ENCODE peak calls at places on chromosomes 3 and 15, in ten cellular contexts. K is foreskin fibroblast, R is choroid plexus epithelial cell, P is K562, D is IMR-90, A is cardiac muscle cell, G is kidney, U is fibroblast of the aortic adventitia, W is cardiac fibroblast, L is kidney epithelial cell. V is an unnamed sample.

GRCh38 chr3:188241072-188241471 is 87.1 kb downstream of the LPP start:
- DNase-seq in K (peak; percentile 59), W (peak; percentile 38), G (peak; percentile 69), A (no peak), P (no peak), D (peak; percentile 67), L (no peak), U (no peak), R (peak; percentile 93), V (peak; percentile 77)

GRCh38 chr15:60479711-60480110 is 769 bp upstream of the ICE2 start:
- DNase-seq in D (no peak), R (no peak), L (no peak), U (no peak), P (peak; percentile 14), K (no peak), W (no peak), A (no peak), G (no peak), V (no peak)

GRCh38 chr3:189898559-189899153 is 222.0 kb downstream of the P3H2 start:
- DNase-seq in R (peak; percentile 25), W (peak; percentile 27), P (no peak), D (no peak), U (peak; percentile 49), K (no peak), L (no peak), G (no peak), A (peak; percentile 33), V (peak; percentile 43)

GRCh38 chr3:122004123-122004522 is 17.9 kb downstream of the ILDR1 start:
- DNase-seq in K (no peak), R (peak; percentile 41), L (no peak), W (peak; percentile 14), D (no peak), G (no peak), P (no peak), A (peak; percentile 40), U (no peak), V (peak; percentile 52)

GRCh38 chr15:59991919-59992318 is 12.2 kb upstream of the FOXB1 start:
- DNase-seq in W (no peak), R (no peak), G (no peak), K (no peak), U (no peak), L (no peak), P (no peak), A (no peak), D (no peak), V (no peak)

GRCh38 chr3:10928396-10928960 is 64.1 kb upstream of the SLC6A1 start:
- DNase-seq in A (no peak), L (no peak), W (no peak), D (no peak), G (no peak), K (no peak), R (no peak), P (no peak), U (peak; percentile 25), V (no peak)

GRCh38 chr3:72261566-72262564 is 476.9 kb upstream of the PROK2 start:
- DNase-seq in R (no peak), U (no peak), L (no peak), P (no peak), K (no peak), A (no peak), D (no peak), W (no peak), G (no peak), V (no peak)

GRCh38 chr3:175743733-175744400 is 884.7 kb downstream of the NAALADL2 start:
- DNase-seq in L (peak; percentile 56), G (no peak), D (peak; percentile 80), R (peak; percentile 64), W (peak; percentile 1), K (peak; percentile 47), A (peak; percentile 5), P (no peak), U (peak; percentile 48), V (peak; percentile 9)

GRCh38 chr15:31300981-31301686 is 25.5 kb upstream of the KLF13 start:
- DNase-seq in A (no peak), W (no peak), U (no peak), P (no peak), G (peak; percentile 72), K (no peak), D (no peak), L (no peak), R (no peak), V (no peak)

GRCh38 chr15:31302029-31302657 is 24.5 kb upstream of the KLF13 start:
- DNase-seq in P (no peak), A (no peak), L (no peak), W (no peak), K (no peak), G (no peak), R (no peak), U (no peak), D (no peak), V (no peak)

GRCh38 chr15:31300208-31300661 is 26.4 kb upstream of the KLF13 start:
- DNase-seq in P (no peak), R (no peak), W (no peak), A (no peak), K (no peak), L (no peak), G (no peak), U (no peak), D (no peak), V (no peak)

GRCh38 chr15:31302778-31303433 is 23.7 kb upstream of the KLF13 start:
- DNase-seq in D (no peak), L (no peak), A (no peak), W (no peak), P (no peak), R (no peak), U (no peak), K (no peak), G (no peak), V (no peak)

DNA sequence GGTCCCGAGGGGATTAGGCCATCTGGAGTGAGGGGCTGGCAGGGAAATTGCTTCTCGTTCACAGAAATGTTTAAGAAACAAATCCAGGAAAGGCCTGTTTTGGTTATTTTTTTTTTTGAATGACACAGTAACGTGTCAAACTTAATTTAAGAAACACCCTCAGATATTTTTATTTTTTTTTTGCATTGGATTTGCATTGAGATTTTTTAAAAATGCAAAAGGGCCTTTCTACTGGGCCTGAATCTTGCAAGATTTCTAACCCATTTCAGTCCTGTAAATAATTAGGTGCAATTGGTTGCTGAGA is 25.0 kb upstream of the KLF13 start:
- DNase-seq in R (no peak), U (no peak), D (no peak), W (no peak), A (no peak), L (no peak), P (no peak), G (no peak), K (no peak), V (no peak)
- H3K4me3 ChIP-seq in R (no peak overlapping the region), U (no peak overlapping the region), D (no peak overlapping the region), W (no peak overlapping the region), A (no peak overlapping the region), L (no peak overlapping the region), P (no peak overlapping the region), G (no peak overlapping the region), K (no peak overlapping the region), V (no peak overlapping the region)

GRCh38 chr15:98441599-98441998 is 206.7 kb upstream of the IGF1R start:
- DNase-seq in L (no peak), R (no peak), G (no peak), A (no peak), U (no peak), W (no peak), D (no peak), K (no peak), P (no peak), V (no peak)

GRCh38 chr15:98444067-98444600 is 204.2 kb upstream of the IGF1R start:
- DNase-seq in P (no peak), A (no peak), K (no peak), R (no peak), D (no peak), L (no peak), G (no peak), U (no peak), W (no peak), V (no peak)

GRCh38 chr15:98442901-98443300 is 205.4 kb upstream of the IGF1R start:
- DNase-seq in L (no peak), D (no peak), W (no peak), K (no peak), A (no peak), G (no peak), U (no peak), P (no peak), R (no peak), V (no peak)

GRCh38 chr15:98442379-98442833 is 205.9 kb upstream of the IGF1R start:
- DNase-seq in W (peak; percentile 78), R (peak; percentile 88), A (peak; percentile 82), U (peak; percentile 81), K (peak; percentile 68), G (no peak), D (peak; percentile 82), P (peak; percentile 47), L (peak; percentile 86), V (peak; percentile 74)

GRCh38 chr15:98443483-98443882 is 204.9 kb upstream of the IGF1R start:
- DNase-seq in D (no peak), W (no peak), P (no peak), A (no peak), L (no peak), K (no peak), U (no peak), R (no peak), G (no peak), V (no peak)
- TF ChIP-seq CTCF in D (no peak), W (no peak), P (no peak), A (no peak), L (no peak), K (no peak), U (no peak), R (no peak), G (no peak), V (no peak)

GRCh38 chr3:12875857-12876451 is 34.6 kb upstream of the RPL32 start:
- DNase-seq in P (peak; percentile 88), R (peak; percentile 31), G (no peak), D (no peak), L (no peak), U (no peak), A (peak; percentile 54), W (peak; percentile 46), K (no peak), V (peak; percentile 32)
- H3K4me3 ChIP-seq in P (peak overlapping the region; percentile 16), R (peak overlapping the region; percentile 39), G (no peak overlapping the region), D (no peak overlapping the region), L (peak overlapping the region; percentile 23), U (peak overlapping the region; percentile 47), A (no peak overlapping the region), W (peak overlapping the region; percentile 15), K (peak overlapping the region; percentile 31), V (peak overlapping the region; percentile 18)

GRCh38 chr3:113258311-113258710 is 47.0 kb downstream of the BOC start:
- DNase-seq in L (no peak), P (no peak), W (no peak), K (no peak), R (no peak), U (peak; percentile 24), A (no peak), D (no peak), G (no peak), V (no peak)

GRCh38 chr3:113254171-113254947 is 43.0 kb downstream of the BOC start:
- DNase-seq in R (no peak), D (no peak), W (peak; percentile 31), A (peak; percentile 38), K (no peak), U (peak; percentile 62), G (no peak), L (no peak), P (no peak), V (no peak)

GRCh38 chr3:113255854-113256615 is 44.7 kb downstream of the BOC start:
- DNase-seq in W (no peak), K (no peak), G (no peak), D (no peak), U (no peak), L (no peak), A (no peak), P (no peak), R (no peak), V (no peak)

GRCh38 chr3:113252553-113252952 is 41.2 kb downstream of the BOC start:
- DNase-seq in R (no peak), W (no peak), L (no peak), U (no peak), K (no peak), D (no peak), G (no peak), P (no peak), A (no peak), V (no peak)

GRCh38 chr3:113255100-113255853 is 43.9 kb downstream of the BOC start:
- DNase-seq in D (peak; percentile 45), K (no peak), A (no peak), L (no peak), R (no peak), P (peak; percentile 7), W (no peak), U (no peak), G (no peak), V (no peak)
- TF ChIP-seq CTCF in D (no peak), K (no peak), A (no peak), L (no peak), R (peak; percentile 52), P (no peak), W (no peak), U (no peak), G (no peak), V (no peak)

V was measured in fibroblast of villous mesenchyme.